ENCODE peak calls at places on chromosome 12, in ten cellular contexts. U is endodermal cell, S is H54, I is thoracic aorta, B is left lobe of liver, C is GM12891, J is nephron progenitor cell, L is naive B cell, G is head of caudate nucleus, N is GM10248. Y is an unnamed sample.

GRCh38 chr12:71955946-71956345 is 17.3 kb downstream of the TPH2 start:
- DNase-seq in U (no peak), S (no peak), I (no peak), B (no peak), C (no peak), J (no peak), L (no peak), G (no peak), N (no peak), Y (no peak)

GRCh38 chr12:6872073-6873048 is 742 bp downstream of the SPSB2 start:
- DNase-seq in U (peak), S (peak), I (peak), B (peak), C (peak), J (peak), L (peak), G (peak), N (peak), Y (peak)

GRCh38 chr12:27009926-27010325 is 4.3 kb downstream of the TM7SF3 start:
- DNase-seq in U (no peak), S (no peak), I (no peak), B (no peak), C (no peak), J (no peak), L (peak), G (no peak), N (no peak), Y (no peak)

GRCh38 chr12:70971395-70971794 is 50.9 kb upstream of the PTPRR start:
- DNase-seq in U (no peak), S (no peak), I (no peak), B (no peak), C (no peak), J (no peak), L (no peak), G (no peak), N (no peak), Y (no peak)

GRCh38 chr12:81095470-81096232 is 17.8 kb downstream of the ACSS3 start:
- DNase-seq in U (peak), S (no peak), I (no peak), B (no peak), C (no peak), J (no peak), L (no peak), G (no peak), N (no peak), Y (no peak)

GRCh38 chr12:97642906-97643305 is 180.3 kb downstream of the RMST start:
- DNase-seq in U (no peak), S (no peak), I (no peak), B (no peak), C (no peak), J (no peak), L (no peak), G (no peak), N (no peak), Y (no peak)

GRCh38 chr12:66055837-66056319 is 74.7 kb downstream of the LLPH start:
- DNase-seq in U (no peak), S (no peak), I (no peak), B (peak), C (peak), J (no peak), L (no peak), G (no peak), N (peak), Y (no peak)

GRCh38 chr12:57242329-57242690 is 8.7 kb downstream of the STAC3 start:
- DNase-seq in U (no peak), S (no peak), I (no peak), B (peak), C (no peak), J (no peak), L (no peak), G (no peak), N (no peak), Y (no peak)

GRCh38 chr12:25977047-25977446 is 18.6 kb downstream of the RASSF8 start:
- DNase-seq in U (no peak), S (no peak), I (no peak), B (no peak), C (no peak), J (no peak), L (no peak), G (no peak), N (no peak), Y (no peak)

GRCh38 chr12:1630081-1630826 is 1.2 kb downstream of the WNT5B start:
- DNase-seq in U (peak), S (no peak), I (no peak), B (peak), C (peak), J (peak), L (peak), G (peak), N (peak), Y (peak)

GRCh38 chr12:103852498-103852992 is 11.5 kb upstream of the NT5DC3 start:
- DNase-seq in U (peak), S (no peak), I (no peak), B (no peak), C (no peak), J (no peak), L (no peak), G (peak), N (no peak), Y (no peak)

GRCh38 chr12:69239922-69240624 is 704 bp downstream of the CPSF6 start:
- DNase-seq in U (peak), S (no peak), I (no peak), B (peak), C (no peak), J (peak), L (peak), G (peak), N (peak), Y (no peak)

GRCh38 chr12:132161046-132161781 is 17.0 kb downstream of the NOC4L start:
- DNase-seq in U (no peak), S (no peak), I (no peak), B (no peak), C (no peak), J (no peak), L (no peak), G (no peak), N (no peak), Y (no peak)

GRCh38 chr12:18502422-18502821 is 235.4 kb downstream of the PLCZ1 start:
- DNase-seq in U (no peak), S (no peak), I (no peak), B (no peak), C (no peak), J (no peak), L (no peak), G (no peak), N (no peak), Y (no peak)

Y was measured in ascending aorta.